ENCODE peak calls at places on chromosomes 11 and 22, in six cellular contexts. C, W, Z, X, Y and M are unnamed samples.

GRCh38 chr11:94218372-94218771 is 86.0 kb upstream of the IZUMO1R start:
- DNase-seq in C (no peak), W (no peak), Z (no peak), X (no peak), Y (no peak), M (no peak)

GRCh38 chr11:61151545-61152252 is 9.5 kb downstream of the VPS37C start:
- DNase-seq in C (no peak), W (no peak), Z (no peak), X (peak; percentile 4), Y (no peak), M (no peak)

GRCh38 chr11:32584921-32585320 is 1.3 kb downstream of the EIF3M start:
- DNase-seq in C (no peak), W (no peak), Z (no peak), X (no peak), Y (no peak), M (no peak)

GRCh38 chr11:17188675-17189074 is 19.1 kb downstream of the PIK3C2A start:
- DNase-seq in C (no peak), W (no peak), Z (no peak), X (no peak), Y (no peak), M (no peak)

GRCh38 chr11:126696976-126697375 is 303.6 kb downstream of the KIRREL3 start:
- DNase-seq in C (no peak), W (no peak), Z (no peak), X (no peak), Y (no peak), M (no peak)

GRCh38 chr11:123494195-123495050 is 64.4 kb downstream of the GRAMD1B start:
- DNase-seq in C (no peak), W (peak; percentile 29), Z (peak; percentile 50), X (no peak), Y (no peak), M (no peak)

GRCh38 chr11:130727715-130728114 is 188.6 kb downstream of the SNX19 start:
- DNase-seq in C (no peak), W (no peak), Z (no peak), X (no peak), Y (no peak), M (no peak)

GRCh38 chr22:19168088-19168890 is 10.2 kb downstream of the SLC25A1 start:
- DNase-seq in C (no peak), W (no peak), Z (no peak), X (no peak), Y (no peak), M (no peak)

GRCh38 chr11:67029146-67029545 is 6.2 kb downstream of the SYT12 start:
- DNase-seq in C (no peak), W (no peak), Z (no peak), X (no peak), Y (no peak), M (no peak)

GRCh38 chr11:132379540-132379939 is 1009.1 kb downstream of the NTM start:
- DNase-seq in C (no peak), W (no peak), Z (no peak), X (no peak), Y (no peak), M (no peak)

GRCh38 chr11:32526715-32527114 is 56.9 kb upstream of the EIF3M start:
- DNase-seq in C (no peak), W (no peak), Z (no peak), X (no peak), Y (no peak), M (no peak)

GRCh38 chr11:36564376-36565032 is 3.3 kb upstream of the RAG1 start:
- DNase-seq in C (peak; percentile 24), W (peak; percentile 81), Z (peak; percentile 59), X (no peak), Y (peak; percentile 31), M (no peak)

GRCh38 chr22:49998718-49999062 is 13.9 kb downstream of the IL17REL start:
- DNase-seq in C (no peak), W (no peak), Z (no peak), X (no peak), Y (no peak), M (no peak)

GRCh38 chr11:87897079-87897478 is 278.2 kb downstream of the RAB38 start:
- DNase-seq in C (no peak), W (no peak), Z (no peak), X (no peak), Y (no peak), M (no peak)

GRCh38 chr11:17544181-17544622 is at the start of gene USH1C:
- DNase-seq in C (no peak), W (no peak), Z (no peak), X (peak; percentile 73), Y (no peak), M (no peak)

GRCh38 chr22:21961886-21962654 is 9.4 kb upstream of the PPM1F start:
- DNase-seq in C (no peak), W (peak; percentile 89), Z (peak; percentile 41), X (no peak), Y (no peak), M (no peak)

GRCh38 chr11:104191124-104191523 is 27.2 kb upstream of the PDGFD start:
- DNase-seq in C (no peak), W (no peak), Z (peak; percentile 44), X (no peak), Y (no peak), M (no peak)

GRCh38 chr11:107018274-107018901 is at the start of gene GUCY1A2:
- DNase-seq in C (no peak), W (no peak), Z (no peak), X (peak; percentile 61), Y (peak; percentile 56), M (no peak)

GRCh38 chr11:57562596-57562995 is 4.9 kb downstream of the UBE2L6 start:
- DNase-seq in C (no peak), W (no peak), Z (no peak), X (no peak), Y (no peak), M (no peak)

GRCh38 chr22:25711491-25711890 is 30.5 kb upstream of the MYO18B start:
- DNase-seq in C (no peak), W (no peak), Z (no peak), X (no peak), Y (no peak), M (no peak)

GRCh38 chr22:30472994-30473720 is 1.3 kb upstream of the SEC14L3 start:
- DNase-seq in C (no peak), W (no peak), Z (no peak), X (no peak), Y (no peak), M (no peak)

GRCh38 chr22:41177626-41178424 is 27.3 kb upstream of the L3MBTL2 start:
- DNase-seq in C (no peak), W (no peak), Z (peak; percentile 25), X (no peak), Y (no peak), M (no peak)

GRCh38 chr22:46386312-46386711 is 50.8 kb downstream of the TRMU start:
- DNase-seq in C (no peak), W (no peak), Z (no peak), X (no peak), Y (no peak), M (no peak)
- TF ChIP-seq CTCF in C (no peak), W (no peak), Z (no peak), X (no peak), Y (no peak), M (no peak)

DNA sequence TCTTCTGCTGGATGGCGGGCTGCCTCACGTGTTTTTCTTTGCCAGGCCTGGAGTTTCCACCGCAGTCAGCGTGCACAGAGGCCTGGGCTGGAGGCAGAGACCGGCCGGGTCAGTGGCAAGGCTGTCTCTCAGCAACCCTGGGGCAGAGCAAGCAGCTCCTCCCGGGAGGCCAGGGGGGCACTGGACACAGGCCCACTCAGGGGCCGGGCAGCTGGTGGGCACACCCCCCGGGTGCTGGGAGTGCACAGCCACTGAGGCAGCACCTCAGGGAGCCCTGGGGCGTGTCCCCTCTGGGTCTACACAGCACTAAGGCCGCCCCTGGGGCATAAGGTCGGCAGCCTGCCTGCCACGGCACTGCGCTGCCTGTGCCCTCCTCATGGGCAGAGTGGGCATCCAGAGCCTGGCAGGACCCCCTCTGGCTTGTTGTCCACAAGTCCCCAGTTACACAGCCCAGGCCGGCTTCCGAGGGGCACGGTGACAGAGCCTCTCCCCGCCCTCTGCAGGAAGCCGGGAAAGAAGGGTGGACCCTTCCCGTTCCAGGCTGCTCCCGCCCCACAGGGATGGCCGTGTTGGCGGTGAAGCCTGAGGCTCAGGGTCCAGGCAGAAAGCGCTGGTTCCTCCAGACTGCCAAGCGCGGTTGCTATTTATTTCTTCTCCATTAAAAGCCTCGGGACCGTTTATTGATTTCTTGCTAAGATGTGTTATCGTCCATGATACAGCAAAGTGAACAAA is 18.5 kb upstream of the TH start:
- DNase-seq in C (no peak), W (peak; percentile 74), Z (no peak), X (no peak), Y (no peak), M (no peak)
- TF ChIP-seq CTCF in C (no peak), W (no peak), Z (no peak), X (no peak), Y (no peak), M (no peak)

DNA sequence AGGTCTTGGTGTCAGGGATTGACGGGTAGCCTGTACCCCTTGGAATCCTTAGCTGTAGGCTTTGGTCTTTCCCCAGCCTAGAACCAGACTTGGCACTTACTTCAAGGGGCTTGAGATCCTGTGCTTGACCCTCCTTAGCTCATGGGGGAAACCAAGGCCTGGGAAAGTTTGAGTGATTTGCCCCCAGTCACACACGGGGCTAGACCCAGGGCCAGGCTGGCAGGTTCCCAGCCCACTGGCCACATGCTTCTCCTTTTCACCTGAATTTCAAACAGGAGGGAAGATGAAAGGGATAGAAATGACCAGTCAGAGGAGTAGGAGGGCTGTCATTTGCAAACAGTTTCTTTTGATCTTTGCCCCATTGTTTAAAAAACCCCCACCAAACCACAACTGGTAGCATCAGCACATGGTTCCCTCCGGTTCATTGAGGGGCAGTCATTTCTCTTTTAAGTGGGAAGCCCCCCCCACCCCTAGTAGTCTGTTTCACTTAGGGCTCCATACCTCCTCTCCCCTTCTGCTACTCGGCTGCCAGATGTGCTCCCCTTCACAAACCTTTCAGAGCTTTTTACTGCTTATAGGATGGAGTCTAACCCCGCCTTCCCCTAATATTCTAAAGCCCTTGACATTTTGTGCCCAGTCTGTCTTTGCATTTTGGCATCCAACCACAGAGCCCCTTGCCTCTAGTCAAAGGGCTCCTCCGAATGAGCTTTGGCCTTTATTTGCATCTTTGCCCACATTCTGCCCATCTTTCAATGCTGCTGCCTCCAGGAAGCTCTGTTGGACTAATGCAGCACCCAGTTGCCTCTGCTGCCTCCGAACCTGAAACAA is 37.6 kb downstream of the ZNRF3 start:
- DNase-seq in C (no peak), W (no peak), Z (no peak), X (no peak), Y (no peak), M (no peak)
- TF ChIP-seq CTCF in C (no peak), W (no peak), Z (no peak), X (no peak), Y (no peak), M (no peak)

DNA sequence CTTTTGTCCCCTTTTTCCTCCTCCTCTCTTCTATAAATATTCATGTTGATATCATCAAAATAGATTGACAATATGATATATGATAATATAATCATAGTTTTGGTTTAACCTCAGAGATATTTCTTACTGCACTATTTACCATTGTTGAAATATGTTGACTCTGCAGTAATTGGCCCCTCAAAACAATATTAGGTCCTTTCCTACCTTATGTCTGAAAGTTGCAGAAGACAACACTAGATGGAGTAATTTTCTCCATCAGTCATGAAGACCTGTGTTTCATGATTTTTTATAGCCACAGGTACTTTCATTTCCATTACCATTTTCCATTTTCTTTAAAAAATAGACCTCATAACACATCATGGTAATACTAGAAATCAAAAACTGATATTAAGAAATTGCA is 284.4 kb downstream of the LUZP2 start:
- DNase-seq in C (no peak), W (no peak), Z (no peak), X (no peak), Y (no peak), M (no peak)
- TF ChIP-seq CTCF in C (no peak), W (no peak), Z (no peak), X (no peak), Y (no peak), M (no peak)